ENCODE peak calls at places on chromosomes 3 and 15, in ten cellular contexts. A, T, J, K, X, E, W, G, L and Z are unnamed samples.

GRCh38 chr3:115804722-115805121 is 181.4 kb downstream of the GAP43 start:
- DNase-seq in A (no peak), T (peak), J (no peak), K (no peak), X (peak), E (no peak), W (no peak), G (no peak), L (peak), Z (no peak)

GRCh38 chr3:14929310-14930070 is 17.9 kb upstream of the NR2C2 start:
- DNase-seq in A (no peak), T (no peak), J (no peak), K (no peak), X (no peak), E (no peak), W (no peak), G (no peak), L (no peak), Z (no peak)

GRCh38 chr3:13063225-13063624 is 10.0 kb downstream of the IQSEC1 start:
- DNase-seq in A (no peak), T (no peak), J (no peak), K (no peak), X (no peak), E (no peak), W (no peak), G (no peak), L (no peak), Z (no peak)

GRCh38 chr15:35980719-35981118 is 434.8 kb upstream of the DPH6 start:
- DNase-seq in A (no peak), T (no peak), J (no peak), K (no peak), X (peak), E (no peak), W (no peak), G (no peak), L (peak), Z (no peak)

GRCh38 chr15:39204031-39204430 is 376.8 kb upstream of the THBS1 start:
- DNase-seq in A (no peak), T (peak), J (no peak), K (no peak), X (no peak), E (no peak), W (no peak), G (no peak), L (peak), Z (no peak)

GRCh38 chr15:50773389-50773788 is 7.9 kb upstream of the SPPL2A start:
- DNase-seq in A (no peak), T (no peak), J (no peak), K (no peak), X (no peak), E (no peak), W (no peak), G (no peak), L (peak), Z (no peak)

GRCh38 chr3:128287161-128287560 is 133.9 kb downstream of the EEFSEC start:
- DNase-seq in A (no peak), T (no peak), J (peak), K (no peak), X (no peak), E (no peak), W (no peak), G (no peak), L (no peak), Z (no peak)

GRCh38 chr3:153078826-153079225 is 83.2 kb upstream of the RAP2B start:
- DNase-seq in A (no peak), T (no peak), J (no peak), K (no peak), X (no peak), E (no peak), W (no peak), G (no peak), L (no peak), Z (no peak)

GRCh38 chr3:11136871-11137626 is 17.2 kb upstream of the HRH1 start:
- DNase-seq in A (no peak), T (peak), J (peak), K (no peak), X (peak), E (no peak), W (no peak), G (no peak), L (peak), Z (peak)